ENCODE peak calls at places on chromosomes 13 and 19, in nine cellular contexts. H is left cardiac atrium, M is endothelial cell of umbilical vein, E is osteocyte, O is kidney tubule cell, L is fibroblast of pulmonary artery, R is HCEC 1CT, W is AG04449, T is GDM1. G is an unnamed sample.

GRCh38 chr13:27043013-27043412 is 128.6 kb downstream of the USP12 start:
- DNase-seq in H (no peak), M (peak), E (peak), O (peak), L (peak), R (peak), W (peak), T (peak), G (peak)

GRCh38 chr13:35164324-35164932 is 222.4 kb downstream of the NBEA start:
- DNase-seq in H (no peak), M (peak), E (no peak), O (peak), L (peak), R (peak), W (no peak), T (peak), G (no peak)

GRCh38 chr13:39119422-39119821 is 81.2 kb downstream of the NHLRC3 start:
- DNase-seq in H (no peak), M (no peak), E (no peak), O (no peak), L (no peak), R (no peak), W (no peak), T (no peak), G (no peak)

GRCh38 chr19:50925734-50926133 is 14.5 kb upstream of the KLK4 start:
- DNase-seq in H (no peak), M (no peak), E (no peak), O (peak), L (peak), R (no peak), W (no peak), T (no peak), G (no peak)

GRCh38 chr19:13241321-13242104 is 91.3 kb downstream of the IER2 start:
- DNase-seq in H (no peak), M (no peak), E (no peak), O (no peak), L (no peak), R (no peak), W (no peak), T (no peak), G (no peak)

GRCh38 chr13:73962284-73962683 is 171.9 kb downstream of the KLF12 start:
- DNase-seq in H (no peak), M (no peak), E (no peak), O (no peak), L (no peak), R (no peak), W (no peak), T (no peak), G (no peak)

GRCh38 chr19:53571339-53571738 is 33.4 kb downstream of the ZNF331 start:
- DNase-seq in H (no peak), M (no peak), E (no peak), O (no peak), L (no peak), R (no peak), W (no peak), T (no peak), G (no peak)

GRCh38 chr19:40614595-40615411 is 13.6 kb downstream of the LTBP4 start:
- DNase-seq in H (peak), M (peak), E (no peak), O (peak), L (peak), R (peak), W (peak), T (peak), G (peak)

GRCh38 chr19:45152504-45153338 is 8.1 kb downstream of the NKPD1 start:
- DNase-seq in H (peak), M (peak), E (no peak), O (peak), L (peak), R (no peak), W (no peak), T (no peak), G (no peak)

GRCh38 chr13:33383724-33384577 is 98.4 kb upstream of the STARD13 start:
- DNase-seq in H (no peak), M (no peak), E (no peak), O (peak), L (no peak), R (no peak), W (no peak), T (no peak), G (no peak)

GRCh38 chr19:1423445-1424181 is 14.6 kb upstream of the RPS15 start:
- DNase-seq in H (no peak), M (no peak), E (no peak), O (no peak), L (no peak), R (no peak), W (no peak), T (no peak), G (no peak)

GRCh38 chr19:33809960-33810359 is 13.3 kb downstream of the KCTD15 start:
- DNase-seq in H (peak), M (peak), E (no peak), O (no peak), L (peak), R (no peak), W (no peak), T (no peak), G (no peak)

G was measured in HS-27A.